ENCODE peak calls at places on chromosomes 11 and 22, in six cellular contexts. H is Ammon's horn, S is HT1080, B is cardiac fibroblast, U is activated T-helper 1 cell treated with Interleukin-2 at 50 U/mL for 16 hours, J is NCI-H1930. A is an unnamed sample.
A peak's percentile ranks its signal among the peaks of the same experiment; 100 is the strongest.

GRCh38 chr22:26852176-26852575 is 194.8 kb downstream of the MIAT start:
- DNase-seq in H (no peak), S (no peak), B (no peak), U (no peak), J (no peak), A (no peak)

GRCh38 chr22:23080542-23081290 is 10.4 kb downstream of the GNAZ start:
- DNase-seq in H (peak; percentile 63), S (no peak), B (no peak), U (no peak), J (no peak), A (no peak)

GRCh38 chr11:109547356-109548027 is 125.5 kb downstream of the C11orf87 start:
- DNase-seq in H (no peak), S (peak; percentile 72), B (peak; percentile 73), U (no peak), J (no peak), A (no peak)

GRCh38 chr22:43754176-43754575 is 57.9 kb downstream of the EFCAB6 start:
- DNase-seq in H (no peak), S (no peak), B (no peak), U (no peak), J (no peak), A (no peak)

GRCh38 chr22:20889025-20889704 is 28.0 kb upstream of the CRKL start:
- DNase-seq in H (no peak), S (no peak), B (no peak), U (no peak), J (no peak), A (no peak)

GRCh38 chr11:33207408-33207985 is 46.2 kb upstream of the CSTF3 start:
- DNase-seq in H (no peak), S (peak; percentile 4), B (peak; percentile 80), U (no peak), J (no peak), A (no peak)

GRCh38 chr11:34358666-34359547 is 1.1 kb upstream of the ABTB2 start:
- DNase-seq in H (peak; percentile 80), S (peak; percentile 79), B (peak; percentile 84), U (peak; percentile 53), J (peak; percentile 68), A (peak; percentile 41)

GRCh38 chr22:39999144-39999757 is 4.5 kb downstream of the FAM83F start:
- DNase-seq in H (no peak), S (peak; percentile 75), B (peak; percentile 54), U (no peak), J (no peak), A (no peak)

GRCh38 chr22:20964799-20965103 is 2.3 kb upstream of the AIFM3 start:
- DNase-seq in H (no peak), S (no peak), B (no peak), U (no peak), J (no peak), A (no peak)

GRCh38 chr22:18104566-18104965 is 6.0 kb upstream of the TUBA8 start:
- DNase-seq in H (no peak), S (no peak), B (peak; percentile 32), U (no peak), J (no peak), A (no peak)

GRCh38 chr22:29609139-29609538 is 5.7 kb downstream of the NF2 start:
- DNase-seq in H (no peak), S (no peak), B (no peak), U (no peak), J (peak; percentile 26), A (no peak)

GRCh38 chr22:43346521-43346929 is 3.4 kb upstream of the SCUBE1 start:
- DNase-seq in H (peak; percentile 24), S (peak; percentile 21), B (peak; percentile 30), U (peak; percentile 45), J (peak; percentile 56), A (peak; percentile 21)

GRCh38 chr11:102812188-102812587 is 14.2 kb upstream of the MMP1 start:
- DNase-seq in H (no peak), S (no peak), B (no peak), U (no peak), J (no peak), A (no peak)

GRCh38 chr11:62546244-62546936 is at the start of gene AHNAK:
- DNase-seq in H (peak; percentile 50), S (peak; percentile 42), B (peak; percentile 75), U (peak; percentile 57), J (no peak), A (peak; percentile 58)

GRCh38 chr11:12245091-12245490 is 132.3 kb upstream of the PARVA start:
- DNase-seq in H (peak; percentile 62), S (no peak), B (no peak), U (no peak), J (no peak), A (no peak)

GRCh38 chr11:77418981-77419592 is 54.8 kb downstream of the PAK1 start:
- DNase-seq in H (no peak), S (no peak), B (no peak), U (no peak), J (no peak), A (no peak)

GRCh38 chr11:69297225-69297925 is 3.4 kb downstream of the MYEOV start:
- DNase-seq in H (peak; percentile 73), S (peak; percentile 100), B (peak; percentile 96), U (peak; percentile 65), J (no peak), A (peak; percentile 73)

GRCh38 chr11:105825141-105825540 is 196.9 kb downstream of the MSANTD4 start:
- DNase-seq in H (no peak), S (no peak), B (no peak), U (no peak), J (no peak), A (no peak)

GRCh38 chr11:119120639-119121007 is 757 bp upstream of the HINFP start:
- DNase-seq in H (no peak), S (peak; percentile 39), B (peak; percentile 44), U (no peak), J (no peak), A (no peak)

GRCh38 chr11:34449013-34449412 is 10.3 kb downstream of the CAT start:
- DNase-seq in H (no peak), S (peak; percentile 78), B (no peak), U (no peak), J (no peak), A (no peak)

GRCh38 chr22:27641049-27641790 is 160.3 kb downstream of the MN1 start:
- DNase-seq in H (no peak), S (no peak), B (no peak), U (no peak), J (no peak), A (no peak)

GRCh38 chr11:32310218-32310601 is 125.1 kb downstream of the WT1 start:
- DNase-seq in H (no peak), S (no peak), B (no peak), U (no peak), J (no peak), A (no peak)